ENCODE peak calls at places on chromosome 6, in six cellular contexts. N is IMR-90, H is H9, B is mesendoderm, I is neuronal stem cell, M is mesenchymal stem cell. K is an unnamed sample.
A peak's percentile ranks its signal among the peaks of the same experiment; 100 is the strongest.

GRCh38 chr6:26307830-26308229 is 57.2 kb upstream of the BTN3A2 start:
- DNase-seq in H (no peak), B (no peak), I (no peak), N (no peak), M (no peak), K (no peak)

GRCh38 chr6:157046776-157047175 is 269.6 kb downstream of the ARID1B start:
- DNase-seq in H (no peak), N (peak; percentile 30), M (no peak), I (no peak), B (no peak), K (no peak)

GRCh38 chr6:28673800-28674671 is 148.4 kb downstream of the GPX5 start:
- DNase-seq in M (peak; percentile 70), H (peak; percentile 74), B (peak; percentile 88), I (peak; percentile 75), N (peak; percentile 71), K (peak; percentile 91)

GRCh38 chr6:81669445-81669844 is 83.0 kb downstream of the TENT5A start:
- DNase-seq in H (no peak), I (no peak), B (no peak), M (no peak), N (no peak), K (no peak)

GRCh38 chr6:29624520-29624961 is 8.4 kb downstream of the GABBR1 start:
- DNase-seq in I (no peak), M (no peak), B (peak; percentile 86), H (peak; percentile 45), N (no peak), K (no peak)

GRCh38 chr6:52724406-52725121 is 38.7 kb downstream of the GSTA2 start:
- DNase-seq in M (peak; percentile 69), I (peak; percentile 20), H (peak; percentile 71), N (peak; percentile 60), B (peak; percentile 81), K (peak; percentile 75)

GRCh38 chr6:29510202-29510601 is 22.4 kb upstream of the MAS1L start:
- DNase-seq in H (peak; percentile 24), I (peak; percentile 2), B (peak; percentile 13), M (no peak), N (no peak), K (no peak)

GRCh38 chr6:166365806-166366205 is 16.9 kb downstream of the MPC1 start:
- DNase-seq in H (no peak), I (no peak), B (peak; percentile 36), M (no peak), N (peak; percentile 43), K (no peak)

GRCh38 chr6:111429571-111429970 is 53.4 kb downstream of the REV3L start:
- DNase-seq in B (no peak), M (no peak), N (no peak), H (no peak), I (no peak), K (no peak)

GRCh38 chr6:150928882-150929281 is 63.4 kb downstream of the MTHFD1L start:
- DNase-seq in N (no peak), M (no peak), I (no peak), B (peak; percentile 28), H (peak; percentile 49), K (no peak)

GRCh38 chr6:75618437-75618836 is 16.8 kb downstream of the SENP6 start:
- DNase-seq in N (no peak), B (no peak), H (no peak), I (no peak), M (no peak), K (no peak)

GRCh38 chr6:37511910-37512399 is 12.3 kb upstream of the CCDC167 start:
- DNase-seq in M (no peak), H (no peak), N (no peak), B (no peak), I (no peak), K (no peak)

GRCh38 chr6:8743146-8743745 is 307.9 kb upstream of the SLC35B3 start:
- DNase-seq in I (no peak), H (no peak), M (no peak), B (no peak), N (no peak), K (no peak)

GRCh38 chr6:1068905-1069304 is 243.0 kb upstream of the FOXQ1 start:
- DNase-seq in I (no peak), B (no peak), H (no peak), M (no peak), N (no peak), K (no peak)

GRCh38 chr6:105348897-105349296 is 54.0 kb downstream of the PREP start:
- DNase-seq in H (no peak), B (no peak), N (no peak), I (no peak), M (no peak), K (no peak)

GRCh38 chr6:167736486-167737204 is 90.1 kb upstream of the AFDN start:
- DNase-seq in B (no peak), M (peak; percentile 9), H (no peak), N (no peak), I (no peak), K (no peak)

GRCh38 chr6:167734662-167735497 is 91.8 kb upstream of the AFDN start:
- DNase-seq in N (no peak), H (no peak), I (no peak), B (no peak), M (no peak), K (no peak)

GRCh38 chr6:167735498-167736201 is 91.1 kb upstream of the AFDN start:
- DNase-seq in B (no peak), N (no peak), H (no peak), M (peak; percentile 38), I (no peak), K (no peak)

GRCh38 chr6:167731731-167732422 is 94.8 kb upstream of the AFDN start:
- DNase-seq in N (no peak), B (no peak), M (no peak), I (no peak), H (no peak), K (no peak)

DNA sequence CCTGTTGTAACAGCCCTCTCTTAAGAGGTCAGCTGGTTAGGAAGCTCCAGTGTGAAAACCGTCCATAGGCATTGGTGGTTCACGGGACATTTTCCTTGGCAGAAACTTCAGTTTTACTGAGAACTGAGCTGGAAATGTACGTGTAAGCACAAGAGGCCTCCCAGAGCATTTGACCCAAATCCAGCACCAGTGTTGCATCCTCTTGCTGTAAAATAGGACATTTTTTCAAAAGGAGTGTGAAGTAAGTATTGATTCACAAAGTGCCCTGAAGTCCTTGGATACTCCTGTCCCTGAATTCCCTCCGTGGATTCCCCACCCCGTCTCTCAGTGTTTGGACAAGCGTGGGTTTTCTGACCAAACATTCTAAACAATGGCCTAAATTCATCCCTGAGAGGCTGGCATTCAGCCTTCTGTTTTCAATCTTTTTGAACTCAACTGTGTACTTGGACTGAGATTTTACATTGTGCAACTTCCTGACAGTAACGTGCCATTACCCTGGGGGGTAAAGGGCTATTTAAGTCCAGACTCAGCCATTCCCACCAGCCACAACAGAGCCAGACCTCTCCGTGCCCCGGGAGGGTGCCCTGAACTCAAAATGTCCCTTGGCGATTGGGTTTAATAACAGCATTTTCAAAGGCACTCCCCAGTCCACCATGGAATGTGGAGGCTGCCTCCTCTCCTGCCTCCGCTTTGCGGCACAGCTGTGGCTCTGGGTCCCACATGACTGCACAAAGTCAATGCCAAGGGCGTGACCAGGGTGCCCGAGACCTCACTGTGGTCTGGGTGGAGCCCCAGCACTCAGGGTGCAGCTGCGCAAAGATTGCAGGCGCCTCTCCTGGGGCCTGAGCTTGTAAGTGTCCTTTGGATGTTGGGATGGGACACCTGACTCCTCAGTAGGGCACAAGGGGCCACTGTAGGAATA is 92.7 kb upstream of the AFDN start:
- DNase-seq in B (no peak), H (no peak), I (no peak), N (no peak), M (peak; percentile 86), K (no peak)
- H3K18ac ChIP-seq in B (no peak overlapping the region), H (no peak overlapping the region), I (peak overlapping the region; percentile 60), N (no peak overlapping the region), M (peak overlapping the region; percentile 94), K (no peak overlapping the region)

DNA sequence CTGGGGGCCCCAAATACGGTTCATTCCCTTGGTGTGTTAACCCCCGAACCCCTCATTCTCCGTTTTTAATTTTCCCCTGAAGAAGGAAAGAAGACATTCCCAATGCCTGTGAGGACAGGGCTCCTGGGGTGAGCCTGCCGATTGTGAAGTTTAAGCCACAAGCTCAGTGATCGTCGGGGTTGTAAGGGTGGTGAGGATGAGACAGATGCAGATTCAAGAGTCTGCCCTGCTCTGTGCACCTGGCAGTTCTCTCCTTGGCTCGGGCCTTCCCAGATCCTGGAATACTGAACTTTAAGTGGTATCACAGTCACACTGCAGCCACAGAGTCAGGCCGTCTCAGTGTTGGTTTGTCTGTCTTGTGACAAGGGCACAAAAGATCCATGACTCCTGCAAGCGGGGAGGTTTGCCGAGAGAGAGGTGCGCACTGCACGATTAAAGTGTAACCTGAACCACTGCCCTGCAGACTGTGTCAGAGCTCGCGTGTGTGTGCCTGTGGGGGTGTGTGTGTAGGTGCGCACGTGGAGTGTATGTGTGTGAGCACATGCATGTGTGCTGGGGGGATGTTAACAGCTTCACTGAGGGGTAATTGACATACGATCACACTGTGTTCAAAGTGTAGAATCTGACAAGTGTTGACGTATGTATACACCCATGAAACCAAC is 39.0 kb downstream of the RPP40 start:
- DNase-seq in B (no peak), M (no peak), H (no peak), N (no peak), I (no peak), K (no peak)
- H3K18ac ChIP-seq in B (no peak overlapping the region), M (no peak overlapping the region), H (no peak overlapping the region), N (no peak overlapping the region), I (peak overlapping the region; percentile 30), K (no peak overlapping the region)

DNA sequence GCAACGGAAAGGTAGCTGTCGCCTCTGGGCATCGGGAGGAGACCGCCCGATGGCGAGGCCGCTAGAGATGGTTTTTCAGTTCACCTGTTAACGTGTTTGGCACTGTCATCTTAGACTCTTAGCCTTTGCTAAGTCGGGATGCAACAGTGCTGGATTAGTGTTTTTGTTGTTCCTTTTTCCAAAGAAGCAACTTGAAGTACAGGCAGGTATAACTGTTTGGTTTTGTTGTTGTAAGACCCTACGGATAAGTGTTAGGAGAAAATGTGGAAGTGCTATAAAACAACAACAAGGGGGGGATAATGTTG is 723 bp downstream of the MANEA start:
- DNase-seq in B (no peak), N (peak; percentile 1), H (no peak), M (no peak), I (no peak), K (no peak)
- H3K18ac ChIP-seq in B (peak overlapping the region; percentile 71), N (peak overlapping the region; percentile 48), H (peak overlapping the region; percentile 1), M (peak overlapping the region; percentile 97), I (peak overlapping the region; percentile 73), K (peak overlapping the region; percentile 65)

DNA sequence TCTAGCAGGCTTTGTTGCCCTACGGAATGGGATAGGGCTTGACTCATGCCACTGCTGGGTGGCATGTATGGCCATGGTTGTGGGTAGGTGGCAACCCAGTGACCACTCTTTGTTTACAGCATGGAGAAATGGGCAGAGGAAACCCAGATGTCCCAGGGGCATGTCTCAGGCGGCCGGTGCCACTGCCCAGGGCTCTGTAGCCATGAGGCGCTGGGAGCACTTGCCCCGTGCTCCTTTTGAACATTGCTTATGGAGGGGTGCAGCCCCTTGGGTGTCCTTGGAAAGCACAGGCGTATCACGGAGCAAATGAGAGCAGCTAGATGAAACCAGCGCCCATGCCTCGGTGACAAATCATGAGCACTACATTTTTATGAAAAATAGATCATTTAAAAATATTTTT is 212.5 kb upstream of the ECI2 start:
- DNase-seq in I (no peak), M (no peak), B (no peak), N (no peak), H (no peak), K (no peak)
- H3K18ac ChIP-seq in I (no peak overlapping the region), M (peak overlapping the region; percentile 56), B (no peak overlapping the region), N (no peak overlapping the region), H (no peak overlapping the region), K (no peak overlapping the region)